ENCODE peak calls at places on chromosome X, in five cellular contexts. B, X, F, L and C are unnamed samples.

GRCh38 chrX:24990585-24990984 is 25.2 kb downstream of the ARX start:
- DNase-seq in B (no peak), X (no peak), F (no peak), L (no peak), C (no peak)

GRCh38 chrX:41634284-41634683 is 54.5 kb upstream of the GPR34 start:
- DNase-seq in B (no peak), X (peak), F (no peak), L (no peak), C (no peak)

GRCh38 chrX:71198066-71198465 is 25.0 kb upstream of the GJB1 start:
- DNase-seq in B (no peak), X (no peak), F (no peak), L (no peak), C (no peak)

GRCh38 chrX:67543818-67544217 is at the start of gene AR:
- DNase-seq in B (peak), X (no peak), F (peak), L (peak), C (no peak)

GRCh38 chrX:140022482-140022881 is 57.2 kb upstream of the CXorf66 start:
- DNase-seq in B (no peak), X (no peak), F (no peak), L (no peak), C (no peak)

GRCh38 chrX:65697915-65698796 is 30.7 kb downstream of the MSN start:
- DNase-seq in B (no peak), X (peak), F (peak), L (peak), C (no peak)

GRCh38 chrX:9134341-9134740 is 100.4 kb upstream of the FAM9B start:
- DNase-seq in B (no peak), X (no peak), F (no peak), L (no peak), C (no peak)

GRCh38 chrX:138756234-138756633 is 44.7 kb upstream of the FGF13 start:
- DNase-seq in B (no peak), X (no peak), F (no peak), L (no peak), C (no peak)

GRCh38 chrX:41441934-41442823 is 5.0 kb upstream of the NYX start:
- DNase-seq in B (peak), X (peak), F (peak), L (peak), C (peak)

GRCh38 chrX:96619588-96619987 is 65.1 kb upstream of the DIAPH2 start:
- DNase-seq in B (no peak), X (no peak), F (no peak), L (no peak), C (no peak)

GRCh38 chrX:103681443-103681842 is 5.1 kb downstream of the MORF4L2 start:
- DNase-seq in B (no peak), X (no peak), F (no peak), L (no peak), C (no peak)

GRCh38 chrX:48919360-48919821 is 567 bp upstream of the PIM2 start:
- DNase-seq in B (no peak), X (peak), F (peak), L (no peak), C (no peak)

GRCh38 chrX:37871626-37872302 is 24.4 kb upstream of the DYNLT3 start:
- DNase-seq in B (no peak), X (peak), F (no peak), L (peak), C (peak)

GRCh38 chrX:41655631-41656030 is 33.1 kb upstream of the GPR34 start:
- DNase-seq in B (no peak), X (no peak), F (no peak), L (no peak), C (no peak)

GRCh38 chrX:76802698-76803097 is 375.2 kb downstream of the MAGEE1 start:
- DNase-seq in B (no peak), X (no peak), F (no peak), L (no peak), C (no peak)

GRCh38 chrX:111597967-111598366 is 83.0 kb upstream of the ALG13 start:
- DNase-seq in B (no peak), X (peak), F (no peak), L (no peak), C (no peak)

GRCh38 chrX:72029473-72030411 is 102.0 kb downstream of the RTL5 start:
- DNase-seq in B (peak), X (no peak), F (no peak), L (no peak), C (peak)

GRCh38 chrX:96861228-96861627 is 22.5 kb upstream of the RPA4 start:
- DNase-seq in B (no peak), X (no peak), F (no peak), L (no peak), C (no peak)

GRCh38 chrX:40090050-40090804 is 7.5 kb downstream of the BCOR start:
- DNase-seq in B (no peak), X (peak), F (peak), L (peak), C (no peak)
- TF ChIP-seq CTCF in B (no peak), X (no peak), F (no peak), L (no peak), C (no peak)

DNA sequence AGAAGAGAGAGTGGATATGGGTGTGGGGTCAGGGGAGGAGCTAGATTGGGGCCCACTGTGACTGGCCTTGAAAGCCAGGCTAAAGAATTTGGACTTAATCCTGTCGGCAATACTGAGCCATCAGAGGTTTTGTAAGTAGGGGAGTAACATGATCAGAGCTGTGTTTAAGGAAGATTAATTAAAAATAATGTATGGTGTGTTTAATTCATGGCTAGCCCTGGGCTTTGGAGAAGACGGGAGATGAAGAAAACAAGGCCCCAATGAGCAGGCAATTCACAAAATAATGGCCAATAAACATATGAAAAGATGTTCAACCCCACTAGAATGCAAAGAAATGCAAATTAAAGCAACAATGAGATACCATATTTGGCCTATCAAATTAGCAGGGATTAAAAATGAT is 98.2 kb upstream of the PJA1 start:
- DNase-seq in B (no peak), X (no peak), F (no peak), L (no peak), C (no peak)
- TF ChIP-seq POLR2AphosphoS5 in B (no peak), X (no peak), F (no peak), L (no peak), C (no peak)

DNA sequence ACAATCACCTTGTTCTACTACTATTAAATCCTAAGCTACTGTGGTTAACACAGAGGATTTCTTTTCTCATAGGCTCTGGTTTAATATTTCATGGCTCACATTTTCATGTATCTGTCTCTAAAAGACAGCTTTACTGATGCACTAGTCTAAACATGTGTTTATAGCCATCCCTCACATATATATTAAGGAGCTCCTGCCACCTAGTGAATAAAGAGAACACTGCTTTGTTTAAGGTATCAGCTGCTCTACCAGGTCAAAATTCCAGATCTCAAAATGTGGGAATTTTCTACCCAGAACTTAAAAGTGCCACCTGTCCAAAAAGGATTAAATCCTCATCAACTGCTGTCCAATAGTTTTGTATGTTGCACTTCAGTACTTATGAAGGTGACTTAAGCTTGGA is 188.5 kb upstream of the TEX13C start:
- DNase-seq in B (no peak), X (no peak), F (no peak), L (no peak), C (no peak)
- TF ChIP-seq CTCF in B (no peak), X (peak), F (no peak), L (no peak), C (peak)

GRCh38 chrX:7330971-7331746 is 183.2 kb upstream of the PUDP start:
- DNase-seq in B (no peak), X (no peak), F (no peak), L (no peak), C (no peak)
- TF ChIP-seq POLR2AphosphoS5 in B (no peak), X (no peak), F (no peak), L (no peak), C (no peak)

GRCh38 chrX:134764202-134764785 is 106.0 kb upstream of the PLAC1 start:
- DNase-seq in B (no peak), X (peak), F (no peak), L (no peak), C (peak)
- TF ChIP-seq CTCF in B (no peak), X (peak), F (no peak), L (no peak), C (peak)

GRCh38 chrX:2499507-2499906 is 1.3 kb downstream of the DHRSX start:
- DNase-seq in B (no peak), X (no peak), F (no peak), L (peak), C (no peak)

GRCh38 chrX:2502120-2502667 is 1.4 kb upstream of the DHRSX start:
- DNase-seq in B (peak), X (no peak), F (peak), L (peak), C (no peak)

GRCh38 chrX:2500091-2500680 is 590 bp downstream of the DHRSX start:
- DNase-seq in B (no peak), X (peak), F (peak), L (peak), C (no peak)

GRCh38 chrX:2501246-2502102 is 698 bp upstream of the DHRSX start:
- DNase-seq in B (no peak), X (no peak), F (peak), L (peak), C (no peak)

DNA sequence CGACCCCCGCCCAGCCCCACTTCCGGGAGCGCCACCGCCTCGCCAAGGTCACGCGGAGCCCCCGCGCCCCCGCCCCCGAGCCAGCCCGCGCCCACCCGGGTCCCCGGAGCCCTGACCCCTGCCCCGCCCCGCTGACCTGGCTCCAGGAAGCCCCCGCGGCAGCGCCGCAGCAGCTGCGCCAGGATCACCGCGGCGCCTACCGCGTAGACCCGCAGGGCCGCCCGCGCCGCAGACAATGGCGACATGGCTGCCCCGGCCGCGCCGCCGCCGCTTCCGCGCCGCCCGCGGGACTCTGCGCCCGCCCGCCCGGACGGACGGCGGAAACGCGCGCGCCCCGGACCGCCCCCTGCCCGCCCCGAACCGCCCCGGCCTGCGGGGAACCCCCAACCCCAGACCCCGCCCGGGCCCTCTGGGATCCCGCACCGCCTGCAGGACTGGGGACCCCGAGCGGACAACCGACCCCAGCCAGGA is at the start of the genes DHRSX and ZBED1:
- DNase-seq in B (no peak), X (peak), F (peak), L (peak), C (no peak)
- TF ChIP-seq POLR2AphosphoS5 in B (no peak), X (no peak), F (no peak), L (no peak), C (no peak)